ENCODE peak calls at places on chromosome 7, in six cellular contexts. C is fibroblast of pulmonary artery, Y is astrocyte of the spinal cord, J is GM13977, K is IMR-90, W is ovary. R is an unnamed sample.

GRCh38 chr7:16504019-16504418 is 22.6 kb upstream of the LRRC72 start:
- DNase-seq in W (no peak), K (peak), J (no peak), Y (peak), C (no peak), R (no peak)

GRCh38 chr7:20545016-20545415 is 70.5 kb upstream of the ABCB5 start:
- DNase-seq in J (no peak), Y (no peak), C (no peak), K (no peak), W (no peak), R (no peak)

GRCh38 chr7:79604841-79605240 is 151.4 kb upstream of the MAGI2 start:
- DNase-seq in C (no peak), Y (no peak), W (no peak), J (no peak), K (no peak), R (no peak)

GRCh38 chr7:23915196-23915595 is 205.2 kb downstream of the STK31 start:
- DNase-seq in W (no peak), J (no peak), Y (no peak), C (no peak), K (no peak), R (no peak)

GRCh38 chr7:5477126-5477525 is 53.5 kb upstream of the TNRC18 start:
- DNase-seq in Y (no peak), K (no peak), C (no peak), W (no peak), J (no peak), R (no peak)

GRCh38 chr7:146000882-146001281 is 115.7 kb upstream of the CNTNAP2 start:
- DNase-seq in K (no peak), W (no peak), Y (no peak), C (no peak), J (no peak), R (no peak)

GRCh38 chr7:77328669-77329068 is 87.5 kb downstream of the GSAP start:
- DNase-seq in Y (peak), K (peak), J (no peak), W (no peak), C (peak), R (no peak)

GRCh38 chr7:79622781-79623180 is 169.3 kb upstream of the MAGI2 start:
- DNase-seq in Y (no peak), W (no peak), C (no peak), J (no peak), K (no peak), R (no peak)

GRCh38 chr7:53437336-53437735 is 401.9 kb downstream of the POM121L12 start:
- DNase-seq in W (no peak), J (no peak), C (no peak), K (no peak), Y (no peak), R (no peak)

GRCh38 chr7:41315764-41316163 is 387.1 kb downstream of the INHBA start:
- DNase-seq in Y (no peak), C (no peak), W (no peak), J (no peak), K (no peak), R (no peak)

GRCh38 chr7:50056131-50056530 is 36.9 kb downstream of the ZPBP start:
- DNase-seq in K (no peak), J (no peak), C (no peak), Y (no peak), W (no peak), R (no peak)

GRCh38 chr7:121083138-121083789 is 94.8 kb downstream of the CPED1 start:
- DNase-seq in W (no peak), C (peak), Y (peak), J (no peak), K (peak), R (no peak)

GRCh38 chr7:151452141-151452571 is 12.2 kb upstream of the CRYGN start:
- DNase-seq in W (peak), J (no peak), Y (no peak), K (no peak), C (no peak), R (no peak)

GRCh38 chr7:118573065-118573464 is 348.6 kb downstream of the ANKRD7 start:
- DNase-seq in C (no peak), W (no peak), Y (peak), K (no peak), J (no peak), R (no peak)

GRCh38 chr7:115356139-115356746 is 434.3 kb downstream of the MDFIC start:
- DNase-seq in K (peak), C (peak), Y (peak), W (no peak), J (no peak), R (peak)

GRCh38 chr7:67470256-67470751 is 473.7 kb downstream of the TYW1 start:
- DNase-seq in K (no peak), Y (no peak), J (no peak), C (no peak), W (peak), R (no peak)

DNA sequence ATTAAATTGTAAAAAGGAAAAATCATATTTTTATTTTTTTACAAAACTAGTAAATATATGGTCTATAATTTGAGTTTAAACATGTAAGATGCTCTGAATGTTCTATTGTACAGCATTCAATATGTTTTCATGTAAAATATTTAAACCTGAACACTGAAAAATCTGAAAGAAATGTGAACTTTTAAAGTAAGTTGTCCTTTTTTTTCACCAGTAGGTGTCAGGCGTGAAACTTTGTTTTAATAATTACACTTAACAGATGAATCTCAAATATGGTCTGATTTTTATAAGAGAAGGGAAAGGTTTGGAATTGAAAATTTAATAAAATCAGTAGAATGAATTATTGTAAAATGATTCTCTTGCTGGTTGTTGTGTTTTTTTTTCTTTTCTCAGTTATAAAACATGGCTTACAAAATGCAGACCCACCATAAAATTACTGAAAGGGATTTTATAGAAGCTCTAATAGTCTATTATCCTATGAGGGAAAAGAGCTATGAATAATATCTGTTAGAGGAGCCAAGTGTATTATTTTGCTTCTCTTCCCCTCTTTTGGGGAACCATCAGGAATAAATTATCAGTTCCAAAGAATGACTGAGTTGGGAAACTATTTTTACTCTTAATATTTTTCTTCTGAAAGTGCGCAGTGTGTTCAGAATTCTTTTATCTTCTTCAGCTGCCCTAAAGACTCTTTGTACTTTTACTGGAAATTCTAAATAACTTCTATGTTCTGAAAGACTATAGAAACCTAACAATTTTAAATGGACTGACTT is 217.7 kb upstream of the FZD1 start:
- DNase-seq in J (no peak), K (peak), C (peak), W (no peak), Y (peak), R (no peak)
- TF ChIP-seq CTCF in J (peak), K (peak), C (peak), W (no peak), Y (no peak), R (no peak)

GRCh38 chr7:67738-68395 is 124.5 kb upstream of the FAM20C start:
- DNase-seq in K (peak), J (no peak), W (no peak), C (no peak), Y (peak), R (no peak)
- TF ChIP-seq CTCF in K (no peak), J (no peak), W (no peak), C (peak), Y (peak), R (no peak)

GRCh38 chr7:518630-519428 is 817 bp downstream of the PDGFA start:
- DNase-seq in C (peak), Y (peak), K (peak), J (peak), W (peak), R (peak)
- TF ChIP-seq CTCF in C (no peak), Y (no peak), K (no peak), J (no peak), W (no peak), R (no peak)

GRCh38 chr7:157989611-157990010 is 598.0 kb downstream of the PTPRN2 start:
- DNase-seq in Y (no peak), J (no peak), C (no peak), W (no peak), K (no peak), R (no peak)

GRCh38 chr7:157991351-157991750 is 596.3 kb downstream of the PTPRN2 start:
- DNase-seq in Y (no peak), K (no peak), W (no peak), C (no peak), J (no peak), R (no peak)

GRCh38 chr7:157991761-157992160 is 595.9 kb downstream of the PTPRN2 start:
- DNase-seq in C (no peak), J (no peak), W (no peak), K (no peak), Y (no peak), R (no peak)

GRCh38 chr7:157990226-157990877 is 597.3 kb downstream of the PTPRN2 start:
- DNase-seq in K (no peak), W (no peak), J (no peak), C (no peak), Y (no peak), R (no peak)

DNA sequence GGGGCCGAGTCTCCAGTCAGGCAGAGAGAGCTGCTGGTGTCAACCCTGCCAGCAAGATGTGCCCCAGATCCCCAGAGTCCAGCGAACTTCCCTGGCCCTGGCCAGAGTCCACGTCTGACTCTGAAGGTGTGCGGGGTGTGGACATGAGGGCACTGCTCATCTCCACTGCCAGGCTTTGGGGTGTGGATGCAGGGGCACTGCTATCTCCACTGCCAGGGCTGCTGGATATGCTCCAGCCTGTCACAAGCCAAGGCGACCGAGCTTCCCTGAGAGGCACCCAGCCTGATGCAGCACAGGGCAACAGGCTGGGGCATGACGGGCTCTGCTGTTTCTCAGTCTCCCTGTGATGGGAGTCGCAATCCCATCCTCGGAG is 596.8 kb downstream of the PTPRN2 start:
- DNase-seq in J (no peak), W (no peak), K (no peak), C (no peak), Y (no peak), R (no peak)
- TF ChIP-seq CTCF in J (no peak), W (no peak), K (no peak), C (no peak), Y (no peak), R (no peak)

R was measured in GM13976.